ENCODE peak calls at places on chromosome 18, in eight cellular contexts. K is uterus, I is fibroblast of villous mesenchyme, W is kidney, P is right atrium auricular region, N is IMR-90, F is tibial artery, V is endodermal cell. Z is an unnamed sample.

GRCh38 chr18:55910328-55910727 is 322.3 kb upstream of the TCF4 start:
- DNase-seq in P (no peak), F (no peak), W (no peak), I (no peak), V (no peak), N (peak), K (no peak), Z (no peak)

GRCh38 chr18:50286391-50287027 is 983 bp downstream of the CXXC1 start:
- DNase-seq in W (peak), F (no peak), K (peak), P (no peak), V (peak), N (peak), I (peak), Z (peak)

GRCh38 chr18:51751901-51752300 is 554.4 kb upstream of the MEX3C start:
- DNase-seq in N (no peak), W (no peak), I (no peak), V (no peak), K (no peak), F (no peak), P (no peak), Z (no peak)

GRCh38 chr18:77087391-77088141 is 45.0 kb downstream of the MBP start:
- DNase-seq in N (no peak), P (no peak), V (peak), K (peak), F (peak), I (peak), W (peak), Z (peak)

GRCh38 chr18:11154369-11154982 is 5.1 kb upstream of the PIEZO2 start:
- DNase-seq in K (no peak), F (no peak), W (no peak), I (peak), P (no peak), N (peak), V (no peak), Z (no peak)

GRCh38 chr18:41128545-41128944 is 826.5 kb upstream of the PIK3C3 start:
- DNase-seq in W (no peak), N (peak), P (no peak), V (no peak), K (no peak), F (no peak), I (no peak), Z (peak)

GRCh38 chr18:78232196-78232595 is 747.4 kb upstream of the SALL3 start:
- DNase-seq in V (no peak), F (no peak), K (no peak), I (no peak), W (no peak), N (no peak), P (no peak), Z (no peak)

GRCh38 chr18:10410472-10411300 is 43.7 kb upstream of the APCDD1 start:
- DNase-seq in N (no peak), F (no peak), P (no peak), W (no peak), V (peak), I (no peak), K (no peak), Z (no peak)

GRCh38 chr18:13217466-13217961 is 1.0 kb upstream of the LDLRAD4 start:
- DNase-seq in P (peak), K (peak), I (peak), N (peak), V (peak), W (peak), F (peak), Z (peak)

GRCh38 chr18:54828986-54829385 is 709 bp downstream of the RAB27B start:
- DNase-seq in I (peak), V (no peak), P (no peak), W (no peak), F (no peak), N (no peak), K (no peak), Z (no peak)

GRCh38 chr18:55695091-55695490 is 107.1 kb upstream of the TCF4 start:
- DNase-seq in I (no peak), W (no peak), F (no peak), P (no peak), K (no peak), V (no peak), N (no peak), Z (no peak)

GRCh38 chr18:45738660-45739059 is 14.7 kb downstream of the SLC14A1 start:
- DNase-seq in F (no peak), I (no peak), N (no peak), P (no peak), V (peak), K (no peak), W (no peak), Z (no peak)

GRCh38 chr18:9130806-9131205 is 5.8 kb upstream of the ANKRD12 start:
- DNase-seq in F (no peak), W (no peak), V (no peak), K (no peak), I (no peak), N (peak), P (no peak), Z (no peak)

GRCh38 chr18:1954583-1955312 is 616.6 kb downstream of the METTL4 start:
- DNase-seq in V (no peak), F (no peak), W (peak), I (no peak), N (no peak), P (no peak), K (no peak), Z (no peak)

GRCh38 chr18:13420969-13421686 is 202.6 kb downstream of the LDLRAD4 start:
- DNase-seq in N (no peak), I (no peak), F (peak), K (no peak), P (no peak), W (no peak), V (no peak), Z (no peak)

GRCh38 chr18:72233106-72233505 is 311.0 kb downstream of the CBLN2 start:
- DNase-seq in I (no peak), N (no peak), K (no peak), V (no peak), F (no peak), P (no peak), W (no peak), Z (no peak)

GRCh38 chr18:54806526-54806925 is 21.8 kb upstream of the RAB27B start:
- DNase-seq in P (no peak), V (no peak), W (no peak), F (no peak), K (no peak), N (peak), I (peak), Z (peak)

GRCh38 chr18:69400253-69400975 is at the start of gene DOK6:
- DNase-seq in V (peak), P (peak), F (peak), N (peak), K (peak), I (peak), W (peak), Z (peak)

GRCh38 chr18:77267957-77268356 is 18.3 kb downstream of the GALR1 start:
- DNase-seq in K (no peak), I (no peak), W (no peak), P (no peak), N (no peak), V (no peak), F (no peak), Z (no peak)

GRCh38 chr18:67456691-67457090 is 59.8 kb downstream of the DSEL start:
- DNase-seq in I (no peak), K (no peak), N (no peak), F (no peak), P (no peak), W (no peak), V (no peak), Z (no peak)
- TF ChIP-seq CTCF in I (peak), K (no peak), N (no peak), F (no peak), P (peak), W (no peak), V (peak), Z (no peak)

GRCh38 chr18:57441395-57441794 is 6.2 kb downstream of the ONECUT2 start:
- DNase-seq in W (peak), K (no peak), P (no peak), V (peak), N (peak), F (no peak), I (no peak), Z (peak)
- H3K4me3 ChIP-seq in W (no peak), K (no peak), P (no peak), V (peak), N (no peak), F (no peak), I (no peak), Z (peak)

GRCh38 chr18:26656944-26657536 is 108.7 kb upstream of the KCTD1 start:
- DNase-seq in K (peak), F (peak), V (peak), N (peak), W (peak), I (peak), P (peak), Z (peak)
- TF ChIP-seq CTCF in K (peak), F (no peak), V (peak), N (peak), W (no peak), I (peak), P (peak), Z (peak)

DNA sequence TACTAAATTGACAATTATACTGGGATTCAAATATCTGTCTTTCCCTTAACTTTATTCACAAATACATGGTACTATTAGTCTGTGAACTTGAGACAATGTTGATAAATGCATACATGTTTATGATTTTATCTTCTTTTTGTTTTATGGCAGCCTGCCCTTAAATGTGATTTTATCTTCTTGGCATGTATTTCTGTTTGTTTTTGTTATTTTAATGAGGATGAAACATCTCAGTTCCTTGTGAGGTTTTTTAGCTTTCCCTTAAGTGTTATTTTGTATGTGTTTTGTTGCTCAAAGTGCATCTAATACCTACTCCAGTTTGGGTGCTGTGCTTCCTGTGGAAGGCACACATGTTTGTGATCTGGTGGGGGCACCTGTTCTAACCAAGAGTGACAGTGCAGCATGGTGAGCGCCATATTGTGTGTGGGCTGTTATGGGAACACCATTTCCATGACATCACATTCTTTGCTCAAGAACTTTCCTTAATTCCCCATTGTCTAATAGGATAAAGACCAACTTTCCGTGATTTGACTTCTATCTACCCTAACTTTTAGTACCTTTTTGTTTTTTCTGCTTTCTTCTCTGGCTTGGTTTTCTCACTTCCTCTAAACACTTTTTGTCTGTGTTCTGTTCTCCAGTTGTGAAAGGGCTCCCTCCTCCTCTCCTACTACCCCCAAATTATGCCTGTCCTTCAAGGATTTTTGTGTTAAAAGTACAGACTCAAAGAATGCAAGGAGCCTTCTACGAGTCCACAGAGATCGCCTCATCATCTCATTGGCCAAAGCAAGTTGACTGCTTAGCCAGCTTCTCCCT is 162.1 kb upstream of the TTC39C start:
- DNase-seq in V (no peak), P (no peak), N (no peak), K (no peak), F (no peak), W (no peak), I (peak), Z (peak)
- H3K4me3 ChIP-seq in V (no peak), P (no peak), N (no peak), K (no peak), F (no peak), W (no peak), I (no peak), Z (no peak)

GRCh38 chr18:63963610-63964256 is 6.1 kb upstream of the SERPINB8 start:
- DNase-seq in K (peak), F (no peak), W (no peak), V (peak), N (peak), I (peak), P (no peak), Z (peak)
- TF ChIP-seq CTCF in K (peak), F (peak), W (peak), V (peak), N (peak), I (peak), P (peak), Z (peak)

GRCh38 chr18:49175476-49175875 is 224.7 kb upstream of the SMAD7 start:
- DNase-seq in I (peak), V (no peak), P (no peak), F (no peak), N (no peak), W (no peak), K (no peak), Z (peak)

GRCh38 chr18:49177812-49178211 is 227.0 kb upstream of the SMAD7 start:
- DNase-seq in F (no peak), I (peak), V (no peak), W (no peak), K (no peak), P (no peak), N (peak), Z (no peak)

GRCh38 chr18:49179222-49179621 is 228.5 kb upstream of the SMAD7 start:
- DNase-seq in F (no peak), W (no peak), P (no peak), I (no peak), V (no peak), K (no peak), N (no peak), Z (no peak)

GRCh38 chr18:49177071-49177470 is 226.3 kb upstream of the SMAD7 start:
- DNase-seq in P (no peak), K (no peak), N (no peak), F (no peak), V (no peak), W (no peak), I (peak), Z (no peak)

GRCh38 chr18:49178736-49179135 is 228.0 kb upstream of the SMAD7 start:
- DNase-seq in I (peak), F (no peak), N (peak), W (no peak), P (no peak), K (peak), V (peak), Z (no peak)
- H3K4me3 ChIP-seq in I (no peak), F (no peak), N (no peak), W (no peak), P (no peak), K (no peak), V (no peak), Z (no peak)

GRCh38 chr18:48340502-48340901 is 68.7 kb downstream of the ZBTB7C start:
- DNase-seq in K (no peak), P (no peak), F (no peak), N (no peak), W (no peak), I (no peak), V (no peak), Z (no peak)
- TF ChIP-seq CTCF in K (no peak), P (peak), F (no peak), N (no peak), W (no peak), I (no peak), V (no peak), Z (no peak)

DNA sequence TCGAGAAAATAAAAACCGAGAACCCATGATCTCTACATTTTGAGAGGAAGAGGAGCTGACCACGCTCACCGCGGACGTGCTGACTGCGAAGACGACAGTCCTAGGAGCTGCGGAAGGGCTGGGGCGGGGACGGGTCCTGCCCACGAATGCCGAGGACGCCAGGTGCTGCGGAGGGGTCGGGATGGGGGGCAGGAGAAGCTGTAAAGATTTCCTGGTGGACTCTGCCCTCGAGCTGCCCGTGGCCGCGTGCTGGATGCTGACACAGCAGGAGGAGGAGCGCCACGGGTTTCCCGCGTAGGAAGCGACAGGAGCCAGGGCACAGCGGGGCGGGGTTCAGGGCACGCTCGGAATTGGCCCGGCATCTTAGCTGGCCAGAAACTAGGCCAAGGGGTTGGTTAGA is 22.2 kb downstream of the ZSCAN30 start:
- DNase-seq in W (peak), I (no peak), F (no peak), N (no peak), V (no peak), P (no peak), K (no peak), Z (no peak)
- H3K4me3 ChIP-seq in W (peak), I (peak), F (peak), N (no peak), V (no peak), P (peak), K (peak), Z (peak)

GRCh38 chr18:74331404-74331803 is 15.8 kb downstream of the C18orf63 start:
- DNase-seq in N (peak), V (no peak), F (no peak), P (no peak), W (no peak), K (no peak), I (peak), Z (peak)
- TF ChIP-seq CTCF in N (peak), V (peak), F (no peak), P (peak), W (peak), K (no peak), I (peak), Z (peak)

GRCh38 chr18:58967643-58968291 is 103.1 kb downstream of the ZNF532 start:
- DNase-seq in F (no peak), P (no peak), W (no peak), V (peak), I (peak), N (peak), K (no peak), Z (peak)

GRCh38 chr18:58965930-58966662 is 101.4 kb downstream of the ZNF532 start:
- DNase-seq in K (no peak), I (peak), W (no peak), F (no peak), P (no peak), N (no peak), V (no peak), Z (no peak)

GRCh38 chr18:58962331-58962730 is 97.7 kb downstream of the ZNF532 start:
- DNase-seq in F (no peak), N (no peak), V (peak), K (no peak), W (no peak), I (no peak), P (no peak), Z (no peak)

GRCh38 chr18:58965291-58965929 is 100.7 kb downstream of the ZNF532 start:
- DNase-seq in P (no peak), I (no peak), W (no peak), N (no peak), F (no peak), K (no peak), V (peak), Z (no peak)

DNA sequence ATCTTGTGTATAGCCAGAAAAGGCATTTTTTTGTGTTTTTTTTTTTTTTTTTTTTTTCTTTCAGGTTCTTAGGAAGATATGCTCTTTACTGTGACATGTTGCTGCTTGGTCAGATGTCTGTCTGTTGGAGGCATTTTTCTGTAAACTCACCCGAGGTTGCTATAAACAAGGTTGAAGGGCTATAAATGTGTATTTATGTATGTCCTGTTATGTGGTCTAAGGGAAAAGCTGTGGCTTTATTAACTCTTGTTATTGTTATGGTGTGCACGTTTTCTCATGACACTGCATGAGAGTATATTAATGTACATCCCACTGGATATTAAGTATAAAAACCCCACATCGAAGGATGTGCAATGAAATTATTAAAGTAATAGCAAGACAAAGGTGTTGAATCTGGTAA is 102.0 kb downstream of the ZNF532 start:
- DNase-seq in F (no peak), P (no peak), W (no peak), N (peak), V (no peak), K (no peak), I (peak), Z (no peak)
- H3K4me3 ChIP-seq in F (no peak), P (no peak), W (no peak), N (no peak), V (no peak), K (no peak), I (no peak), Z (no peak)

Z was measured in foreskin fibroblast.